ENCODE peak calls at places on chromosomes 6 and 20, in five cellular contexts. V is psoas muscle, Z is cardiac fibroblast, R is AG04450, N is A549. Y is an unnamed sample.

GRCh38 chr20:13029687-13030510 is 21.1 kb downstream of the SPTLC3 start:
- DNase-seq in V (peak; percentile 15), R (peak; percentile 51), Z (peak; percentile 86), N (peak; percentile 84), Y (peak; percentile 99)

GRCh38 chr6:26022166-26022510 is 59.5 kb downstream of the TRIM38 start:
- DNase-seq in R (no peak), V (no peak), N (peak; percentile 81), Z (peak; percentile 89), Y (no peak)

GRCh38 chr6:113901482-113901881 is 44.3 kb downstream of the MARCKS start:
- DNase-seq in V (no peak), Z (peak; percentile 32), R (no peak), N (no peak), Y (no peak)

GRCh38 chr20:14688045-14688444 is 350.6 kb upstream of the FLRT3 start:
- DNase-seq in R (no peak), V (no peak), Z (no peak), N (no peak), Y (no peak)

GRCh38 chr6:127343753-127344659 is 597 bp upstream of the ECHDC1 start:
- DNase-seq in Z (peak; percentile 50), V (no peak), N (peak; percentile 1), R (peak; percentile 41), Y (no peak)

GRCh38 chr6:2035046-2035445 is 210.4 kb downstream of the GMDS start:
- DNase-seq in N (no peak), R (no peak), Z (no peak), V (no peak), Y (no peak)

GRCh38 chr6:38459291-38459690 is 180.4 kb downstream of the BTBD9 start:
- DNase-seq in Z (peak; percentile 9), V (no peak), N (peak; percentile 1), R (peak; percentile 23), Y (peak; percentile 24)

GRCh38 chr6:150902142-150902800 is 36.8 kb downstream of the MTHFD1L start:
- DNase-seq in Z (no peak), V (no peak), N (no peak), R (no peak), Y (no peak)

GRCh38 chr6:150345786-150346185 is 23.0 kb upstream of the IYD start:
- DNase-seq in V (no peak), N (no peak), R (no peak), Z (no peak), Y (no peak)

GRCh38 chr20:50120935-50121693 is 8.2 kb upstream of the UBE2V1 start:
- DNase-seq in N (peak; percentile 82), V (peak; percentile 65), R (peak; percentile 36), Z (peak; percentile 80), Y (no peak)

GRCh38 chr6:57221191-57221935 is 744 bp downstream of the RAB23 start:
- DNase-seq in N (peak; percentile 49), R (no peak), Z (peak; percentile 67), V (peak; percentile 53), Y (no peak)

GRCh38 chr6:157980288-157981131 is 1.2 kb upstream of the SYNJ2 start:
- DNase-seq in N (no peak), Z (no peak), V (no peak), R (no peak), Y (no peak)

GRCh38 chr20:45927071-45927878 is 7.2 kb upstream of the PCIF1 start:
- DNase-seq in Z (no peak), N (no peak), R (no peak), V (no peak), Y (no peak)

GRCh38 chr6:145688493-145688905 is 46.8 kb downstream of the EPM2A start:
- DNase-seq in R (peak; percentile 38), V (no peak), N (no peak), Z (no peak), Y (no peak)

GRCh38 chr6:159533016-159533415 is 160.0 kb downstream of the SOD2 start:
- DNase-seq in N (no peak), V (no peak), R (no peak), Z (no peak), Y (no peak)

GRCh38 chr6:38100380-38100779 is 280.9 kb downstream of the ZFAND3 start:
- DNase-seq in V (no peak), Z (no peak), N (no peak), R (no peak), Y (no peak)

GRCh38 chr6:117840541-117840983 is 66.5 kb upstream of the SLC35F1 start:
- DNase-seq in V (no peak), Z (peak; percentile 39), R (no peak), N (peak; percentile 53), Y (peak; percentile 71)

GRCh38 chr6:119683022-119683421 is 333.5 kb upstream of the MAN1A1 start:
- DNase-seq in N (no peak), V (no peak), Z (no peak), R (no peak), Y (peak; percentile 6)

GRCh38 chr6:34172961-34173775 is 27.3 kb upstream of the GRM4 start:
- DNase-seq in R (no peak), N (no peak), V (no peak), Z (no peak), Y (no peak)

GRCh38 chr6:151635741-151636140 is 141.9 kb downstream of the CCDC170 start:
- DNase-seq in V (no peak), Z (no peak), R (no peak), N (no peak), Y (no peak)

GRCh38 chr6:74899416-74899815 is 306.4 kb downstream of the COL12A1 start:
- DNase-seq in Z (peak; percentile 69), V (no peak), R (no peak), N (peak; percentile 8), Y (no peak)
- TF ChIP-seq CTCF in Z (peak; percentile 56), V (no peak), R (peak; percentile 5), N (no peak), Y (peak; percentile 12)

DNA sequence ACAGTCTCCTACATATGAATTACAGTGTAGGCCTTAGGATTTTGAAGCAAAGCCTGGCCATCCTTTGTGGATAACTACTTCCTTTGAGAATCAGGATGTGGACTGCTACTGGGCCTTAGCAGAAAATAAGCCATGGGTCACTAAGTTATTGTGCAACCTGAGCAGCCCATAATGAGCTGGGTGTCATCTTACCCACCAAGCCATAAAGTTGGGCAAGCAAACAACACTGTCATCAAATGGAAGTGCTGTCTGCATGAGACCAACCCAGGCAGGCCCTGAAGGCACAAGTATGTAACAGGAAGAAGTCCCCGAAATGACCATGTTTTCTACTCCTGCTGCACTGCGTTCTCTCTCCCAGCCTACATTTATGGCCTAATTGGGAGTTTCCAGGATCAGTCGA is 205.6 kb upstream of the GGTLC1 start:
- DNase-seq in R (no peak), N (no peak), V (no peak), Z (no peak), Y (no peak)
- H3K4me3 ChIP-seq in R (no peak overlapping the region), N (no peak overlapping the region), V (no peak overlapping the region), Z (no peak overlapping the region), Y (no peak overlapping the region)

GRCh38 chr6:143037470-143037869 is 23.2 kb upstream of the AIG1 start:
- DNase-seq in R (no peak), Z (no peak), V (no peak), N (no peak), Y (no peak)

GRCh38 chr6:143040018-143040417 is 20.7 kb upstream of the AIG1 start:
- DNase-seq in R (no peak), V (no peak), Z (no peak), N (no peak), Y (no peak)

GRCh38 chr6:143034689-143035334 is 25.9 kb upstream of the AIG1 start:
- DNase-seq in Z (no peak), R (no peak), N (no peak), V (no peak), Y (no peak)

GRCh38 chr6:143039548-143039947 is 21.1 kb upstream of the AIG1 start:
- DNase-seq in N (no peak), R (no peak), V (no peak), Z (no peak), Y (no peak)

GRCh38 chr6:143038845-143039244 is 21.8 kb upstream of the AIG1 start:
- DNase-seq in N (no peak), Z (no peak), R (no peak), V (no peak), Y (no peak)
- TF ChIP-seq CTCF in N (no peak), Z (no peak), R (no peak), V (no peak), Y (no peak)

DNA sequence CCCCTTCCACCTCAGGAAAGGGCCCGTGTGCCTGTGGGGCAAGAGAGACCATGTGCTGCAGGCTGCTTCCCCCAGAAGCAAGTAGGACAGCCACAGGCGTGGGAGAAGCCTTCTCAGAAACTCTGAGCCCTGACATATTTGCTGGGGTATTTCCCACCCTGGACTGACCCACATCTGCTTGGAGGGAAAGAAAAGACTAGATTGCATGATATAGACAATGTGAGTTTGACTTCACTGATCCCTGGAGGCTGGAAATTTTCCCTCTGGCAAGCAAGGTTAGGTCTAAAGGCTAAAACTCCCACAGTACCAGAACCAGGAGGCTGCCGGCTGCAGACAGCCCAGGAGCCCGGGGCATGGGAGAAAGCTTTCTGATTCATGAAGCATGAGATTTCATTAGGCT is 213.3 kb upstream of the SSTR4 start:
- DNase-seq in Z (no peak), V (no peak), R (no peak), N (no peak), Y (no peak)
- H3K4me3 ChIP-seq in Z (no peak overlapping the region), V (no peak overlapping the region), R (no peak overlapping the region), N (no peak overlapping the region), Y (no peak overlapping the region)

DNA sequence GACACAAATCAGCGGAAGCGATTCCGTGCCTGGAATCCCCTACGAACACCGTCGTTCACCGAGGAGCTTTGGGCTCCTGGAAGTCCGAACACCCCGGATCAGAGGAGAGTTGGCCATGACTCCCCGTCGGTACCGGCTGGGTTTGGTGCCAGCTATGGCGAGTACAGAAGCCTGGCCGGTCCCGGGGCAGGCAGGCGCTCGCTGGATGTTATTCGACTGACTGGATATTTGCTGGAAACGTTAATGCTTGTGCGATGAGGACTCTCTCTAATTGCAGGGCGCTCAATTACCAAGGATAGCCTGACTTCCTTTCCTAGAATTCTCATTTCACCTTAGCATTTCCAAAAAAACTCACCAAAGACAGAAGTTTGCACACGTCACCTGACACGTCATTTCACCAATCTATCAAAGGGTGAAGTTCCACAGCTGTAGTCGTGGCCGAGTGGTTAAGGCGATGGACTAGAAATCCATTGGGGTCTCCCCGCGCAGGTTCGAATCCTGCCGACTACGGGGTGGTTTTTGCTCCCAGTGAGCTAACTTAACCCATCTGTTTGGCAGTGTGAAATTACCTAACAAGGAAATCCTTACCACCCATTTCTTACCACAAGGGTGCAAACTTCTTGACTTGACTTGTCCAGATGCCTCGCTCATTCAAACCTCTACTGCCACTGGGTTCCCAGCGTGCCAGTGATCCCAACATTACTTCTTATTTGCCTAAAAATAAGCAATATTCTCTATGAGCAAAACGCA is 22.7 kb upstream of the ZNF184 start:
- DNase-seq in N (peak; percentile 90), Z (peak; percentile 80), V (peak; percentile 37), R (no peak), Y (no peak)
- TF ChIP-seq CTCF in N (peak; percentile 18), Z (peak; percentile 30), V (no peak), R (peak; percentile 9), Y (no peak)

GRCh38 chr6:165660881-165661415 is 2.1 kb downstream of the PDE10A start:
- DNase-seq in V (no peak), Z (no peak), R (no peak), N (no peak), Y (no peak)
- H3K4me3 ChIP-seq in V (peak overlapping the region; percentile 71), Z (peak overlapping the region; percentile 82), R (peak overlapping the region; percentile 37), N (peak overlapping the region; percentile 69), Y (peak overlapping the region; percentile 61)

Y was measured in astrocyte of the cerebellum.